ENCODE peak calls at places on chromosomes 4 and X, in eight cellular contexts. O, I, L, A, S, Y, Z and N are unnamed samples.
A peak's percentile ranks its signal among the peaks of the same experiment; 100 is the strongest.

GRCh38 chr4:152033621-152034020 is 272.8 kb upstream of the GATB start:
- DNase-seq in O (no peak), I (no peak), L (no peak), A (no peak), S (no peak), Y (no peak), Z (no peak), N (no peak)

GRCh38 chrX:119512145-119512800 is 44.0 kb downstream of the SLC25A5 start:
- DNase-seq in O (no peak), I (peak; percentile 18), L (peak; percentile 80), A (peak; percentile 56), S (no peak), Y (peak; percentile 86), Z (no peak), N (peak; percentile 81)

GRCh38 chr4:185213829-185214228 is 4.4 kb downstream of the SNX25 start:
- DNase-seq in O (no peak), I (no peak), L (no peak), A (no peak), S (no peak), Y (no peak), Z (no peak), N (no peak)

GRCh38 chr4:90542216-90542615 is 415.0 kb downstream of the CCSER1 start:
- DNase-seq in O (no peak), I (no peak), L (no peak), A (no peak), S (no peak), Y (no peak), Z (no peak), N (peak; percentile 1)

GRCh38 chr4:126986828-126987227 is 645.9 kb upstream of the INTU start:
- DNase-seq in O (no peak), I (no peak), L (peak; percentile 41), A (no peak), S (peak; percentile 22), Y (no peak), Z (no peak), N (peak; percentile 62)

GRCh38 chr4:56531149-56531770 is 25.7 kb downstream of the ARL9 start:
- DNase-seq in O (no peak), I (no peak), L (no peak), A (no peak), S (no peak), Y (peak; percentile 42), Z (no peak), N (no peak)

GRCh38 chrX:129641941-129642340 is 12.8 kb downstream of the APLN start:
- DNase-seq in O (no peak), I (no peak), L (peak; percentile 51), A (no peak), S (no peak), Y (no peak), Z (no peak), N (peak; percentile 36)

GRCh38 chr4:109294468-109295020 is 7.9 kb downstream of the COL25A1 start:
- DNase-seq in O (no peak), I (no peak), L (peak; percentile 9), A (no peak), S (peak; percentile 11), Y (no peak), Z (no peak), N (peak; percentile 64)

GRCh38 chr4:106569151-106570029 is 200.8 kb upstream of the GIMD1 start:
- DNase-seq in O (no peak), I (no peak), L (no peak), A (no peak), S (peak; percentile 41), Y (no peak), Z (no peak), N (peak; percentile 7)

GRCh38 chr4:183838987-183839712 is 66.0 kb upstream of the STOX2 start:
- DNase-seq in O (no peak), I (no peak), L (peak; percentile 31), A (no peak), S (no peak), Y (peak; percentile 62), Z (no peak), N (peak; percentile 34)

GRCh38 chr4:174828845-174829701 is at the start of gene GLRA3:
- DNase-seq in O (no peak), I (peak; percentile 8), L (peak; percentile 65), A (no peak), S (no peak), Y (peak; percentile 77), Z (peak; percentile 2), N (peak; percentile 74)

GRCh38 chr4:123661080-123661737 is 264.6 kb downstream of the SPRY1 start:
- DNase-seq in O (no peak), I (no peak), L (peak; percentile 70), A (no peak), S (no peak), Y (peak; percentile 41), Z (no peak), N (peak; percentile 60)

GRCh38 chr4:103375278-103375677 is 177.1 kb upstream of the CENPE start:
- DNase-seq in O (no peak), I (peak; percentile 54), L (peak; percentile 72), A (no peak), S (peak; percentile 50), Y (no peak), Z (no peak), N (peak; percentile 58)

GRCh38 chr4:181685911-181686310 is 557.3 kb upstream of the TENM3 start:
- DNase-seq in O (no peak), I (peak; percentile 88), L (peak; percentile 71), A (no peak), S (peak; percentile 78), Y (peak; percentile 32), Z (no peak), N (peak; percentile 90)

GRCh38 chrX:155188786-155189185 is 27.5 kb upstream of the VBP1 start:
- DNase-seq in O (peak; percentile 2), I (no peak), L (no peak), A (no peak), S (no peak), Y (no peak), Z (no peak), N (no peak)

GRCh38 chrX:53476371-53476770 is 42.2 kb upstream of the HSD17B10 start:
- DNase-seq in O (no peak), I (no peak), L (no peak), A (no peak), S (no peak), Y (no peak), Z (no peak), N (peak; percentile 17)

GRCh38 chr4:6695660-6696581 is 2.2 kb downstream of the S100P start:
- DNase-seq in O (peak; percentile 47), I (no peak), L (no peak), A (no peak), S (no peak), Y (no peak), Z (peak; percentile 47), N (no peak)

GRCh38 chr4:26372525-26373172 is 51.8 kb downstream of the RBPJ start:
- DNase-seq in O (peak; percentile 63), I (peak; percentile 44), L (peak; percentile 77), A (peak; percentile 5), S (no peak), Y (peak; percentile 30), Z (peak; percentile 9), N (peak; percentile 92)

GRCh38 chr4:66522244-66522643 is 852.0 kb upstream of the EPHA5 start:
- DNase-seq in O (no peak), I (no peak), L (no peak), A (no peak), S (no peak), Y (no peak), Z (no peak), N (no peak)

GRCh38 chrX:12901486-12901885 is 4.9 kb upstream of the TLR8 start:
- DNase-seq in O (peak; percentile 45), I (no peak), L (peak; percentile 62), A (no peak), S (peak; percentile 6), Y (peak; percentile 57), Z (peak; percentile 24), N (peak; percentile 64)

GRCh38 chr4:119647558-119647957 is 19.0 kb upstream of the PDE5A start:
- DNase-seq in O (no peak), I (peak; percentile 48), L (peak; percentile 14), A (no peak), S (no peak), Y (no peak), Z (no peak), N (peak; percentile 72)

GRCh38 chr4:80094191-80094590 is 21.2 kb upstream of the ANTXR2 start:
- DNase-seq in O (no peak), I (no peak), L (peak; percentile 39), A (no peak), S (no peak), Y (no peak), Z (no peak), N (peak; percentile 80)

GRCh38 chr4:176799653-176800052 is 6.9 kb upstream of the VEGFC start:
- DNase-seq in O (no peak), I (no peak), L (no peak), A (no peak), S (no peak), Y (no peak), Z (no peak), N (no peak)

GRCh38 chrX:64205441-64205734 is at the start of gene AMER1:
- DNase-seq in O (no peak), I (peak; percentile 14), L (no peak), A (no peak), S (no peak), Y (no peak), Z (no peak), N (no peak)

GRCh38 chr4:148026022-148026421 is 294.1 kb downstream of the ARHGAP10 start:
- DNase-seq in O (no peak), I (peak; percentile 75), L (peak; percentile 21), A (no peak), S (peak; percentile 34), Y (no peak), Z (no peak), N (peak; percentile 94)

GRCh38 chrX:95071052-95071451 is 1397.0 kb downstream of the FAM133A start:
- DNase-seq in O (no peak), I (no peak), L (no peak), A (no peak), S (no peak), Y (no peak), Z (no peak), N (peak; percentile 23)

GRCh38 chrX:28133763-28134162 is 152.5 kb upstream of the DCAF8L1 start:
- DNase-seq in O (no peak), I (no peak), L (no peak), A (no peak), S (no peak), Y (peak; percentile 36), Z (no peak), N (no peak)

GRCh38 chr4:182880387-182881356 is 36.5 kb downstream of the DCTD start:
- DNase-seq in O (no peak), I (no peak), L (peak; percentile 38), A (no peak), S (no peak), Y (peak; percentile 44), Z (no peak), N (no peak)

GRCh38 chr4:111797455-111798163 is 347.6 kb upstream of the FAM241A start:
- DNase-seq in O (no peak), I (no peak), L (no peak), A (no peak), S (no peak), Y (no peak), Z (no peak), N (no peak)

GRCh38 chrX:7059214-7059838 is 88.2 kb upstream of the STS start:
- DNase-seq in O (no peak), I (no peak), L (no peak), A (no peak), S (no peak), Y (no peak), Z (no peak), N (no peak)